ENCODE peak calls at places on chromosome 21, in ten cellular contexts. Z, B, U, V, L, K, J, A, Q and F are unnamed samples.

GRCh38 chr21:16454371-16454770 is 724.6 kb downstream of the USP25 start:
- DNase-seq in Q (no peak), J (no peak), L (no peak), A (no peak), B (no peak), K (no peak), U (no peak), Z (no peak), V (no peak), F (no peak)

GRCh38 chr21:27301216-27301615 is 334.3 kb upstream of the ADAMTS5 start:
- DNase-seq in L (no peak), Q (no peak), Z (no peak), J (no peak), B (no peak), U (no peak), A (no peak), V (no peak), K (no peak), F (no peak)

GRCh38 chr21:28633803-28634572 is 358.7 kb downstream of the LTN1 start:
- DNase-seq in K (no peak), A (no peak), B (no peak), V (no peak), J (no peak), Q (no peak), L (no peak), Z (no peak), U (no peak), F (no peak)

GRCh38 chr21:28538987-28539622 is 453.6 kb downstream of the LTN1 start:
- DNase-seq in U (no peak), J (no peak), B (no peak), Z (no peak), A (no peak), V (no peak), Q (no peak), L (no peak), K (no peak), F (no peak)

GRCh38 chr21:22890656-22891055 is 1892.4 kb downstream of the NCAM2 start:
- DNase-seq in Q (no peak), B (no peak), Z (no peak), L (no peak), U (no peak), K (no peak), A (no peak), V (no peak), J (no peak), F (no peak)

GRCh38 chr21:36321325-36322082 is 1.5 kb downstream of the MORC3 start:
- DNase-seq in U (peak), K (no peak), Q (peak), V (no peak), J (peak), L (no peak), Z (no peak), A (no peak), B (no peak), F (peak)

GRCh38 chr21:32580949-32581348 is 4.4 kb downstream of the TCP10L start:
- DNase-seq in J (no peak), Z (no peak), V (no peak), K (no peak), L (no peak), U (no peak), B (no peak), A (no peak), Q (no peak), F (no peak)

GRCh38 chr21:32587651-32588050 is 2.3 kb upstream of the TCP10L start:
- DNase-seq in Q (no peak), Z (no peak), K (no peak), V (no peak), B (no peak), U (no peak), L (no peak), A (no peak), J (no peak), F (no peak)

DNA sequence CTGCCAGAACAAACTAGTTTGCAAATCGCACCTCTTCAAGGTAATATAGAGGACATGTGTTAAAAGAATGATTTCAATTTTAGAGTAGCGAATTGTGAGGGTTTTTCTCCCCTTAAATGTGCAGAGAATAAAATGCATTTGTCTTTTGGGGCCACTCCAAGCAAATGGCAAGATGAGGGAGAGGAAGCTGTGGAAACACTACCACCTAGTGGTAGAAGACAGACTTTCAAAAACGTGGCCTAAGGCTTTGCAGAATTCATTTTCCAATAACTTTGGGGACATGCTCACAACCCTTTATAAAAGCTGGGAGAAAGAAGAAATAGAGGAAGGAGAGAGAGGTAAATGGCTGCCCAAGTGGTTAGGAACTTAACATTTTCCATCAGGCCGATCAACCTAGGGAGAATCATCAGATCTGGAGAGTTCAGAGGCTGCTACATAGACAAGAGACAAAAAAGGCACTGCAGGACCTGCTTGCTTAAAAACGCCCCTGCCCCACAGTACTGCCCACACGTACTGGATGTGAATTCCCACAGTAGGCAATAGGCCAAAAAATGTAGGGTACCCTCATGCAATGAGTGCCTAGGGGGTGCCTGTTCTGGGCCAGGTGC is 15.7 kb upstream of the RCAN1 start:
- DNase-seq in U (no peak), L (no peak), K (peak), V (peak), A (no peak), Q (no peak), Z (peak), J (peak), B (peak), F (peak)
- TF ChIP-seq CTCF in U (peak), L (peak), K (peak), V (peak), A (peak), Q (peak), Z (peak), J (peak), B (peak), F (peak)

DNA sequence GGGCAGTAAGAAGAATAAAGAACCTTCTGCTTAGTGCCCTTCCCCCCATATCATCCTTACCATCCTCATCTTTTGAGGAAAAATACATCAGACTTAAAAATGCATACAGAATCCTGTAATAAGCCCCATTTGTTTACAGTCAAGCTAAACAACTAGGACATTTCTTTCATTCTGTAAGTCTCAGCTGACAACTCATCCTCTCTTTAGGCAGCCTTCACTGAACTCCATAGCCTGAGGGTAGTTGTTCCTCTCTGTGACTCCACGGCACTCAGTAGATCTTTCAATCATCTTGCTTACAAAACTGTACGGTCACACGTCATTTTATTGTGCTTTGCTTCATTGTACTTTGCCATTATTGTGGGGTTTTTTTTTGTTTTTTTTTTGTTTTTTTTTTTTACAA is 82.5 kb downstream of the NRIP1 start:
- DNase-seq in V (no peak), Q (no peak), J (no peak), K (no peak), A (no peak), Z (no peak), L (no peak), B (no peak), U (no peak), F (no peak)
- TF ChIP-seq CTCF in V (no peak), Q (no peak), J (no peak), K (no peak), A (no peak), Z (no peak), L (no peak), B (no peak), U (no peak), F (no peak)

GRCh38 chr21:42234026-42234425 is 15.1 kb downstream of the ABCG1 start:
- DNase-seq in J (no peak), Q (no peak), L (no peak), B (no peak), U (no peak), K (no peak), V (no peak), A (no peak), Z (no peak), F (no peak)

GRCh38 chr21:42231761-42232160 is 12.8 kb downstream of the ABCG1 start:
- DNase-seq in Z (no peak), K (no peak), Q (no peak), V (no peak), L (no peak), U (no peak), B (no peak), J (no peak), A (peak), F (no peak)

GRCh38 chr21:42234464-42235241 is 15.7 kb downstream of the ABCG1 start:
- DNase-seq in Z (peak), V (no peak), J (peak), L (no peak), U (peak), B (peak), A (peak), K (no peak), Q (peak), F (peak)

GRCh38 chr21:42232176-42232825 is 13.4 kb downstream of the ABCG1 start:
- DNase-seq in B (no peak), A (no peak), K (no peak), J (no peak), U (no peak), Z (no peak), Q (no peak), V (no peak), L (no peak), F (no peak)

DNA sequence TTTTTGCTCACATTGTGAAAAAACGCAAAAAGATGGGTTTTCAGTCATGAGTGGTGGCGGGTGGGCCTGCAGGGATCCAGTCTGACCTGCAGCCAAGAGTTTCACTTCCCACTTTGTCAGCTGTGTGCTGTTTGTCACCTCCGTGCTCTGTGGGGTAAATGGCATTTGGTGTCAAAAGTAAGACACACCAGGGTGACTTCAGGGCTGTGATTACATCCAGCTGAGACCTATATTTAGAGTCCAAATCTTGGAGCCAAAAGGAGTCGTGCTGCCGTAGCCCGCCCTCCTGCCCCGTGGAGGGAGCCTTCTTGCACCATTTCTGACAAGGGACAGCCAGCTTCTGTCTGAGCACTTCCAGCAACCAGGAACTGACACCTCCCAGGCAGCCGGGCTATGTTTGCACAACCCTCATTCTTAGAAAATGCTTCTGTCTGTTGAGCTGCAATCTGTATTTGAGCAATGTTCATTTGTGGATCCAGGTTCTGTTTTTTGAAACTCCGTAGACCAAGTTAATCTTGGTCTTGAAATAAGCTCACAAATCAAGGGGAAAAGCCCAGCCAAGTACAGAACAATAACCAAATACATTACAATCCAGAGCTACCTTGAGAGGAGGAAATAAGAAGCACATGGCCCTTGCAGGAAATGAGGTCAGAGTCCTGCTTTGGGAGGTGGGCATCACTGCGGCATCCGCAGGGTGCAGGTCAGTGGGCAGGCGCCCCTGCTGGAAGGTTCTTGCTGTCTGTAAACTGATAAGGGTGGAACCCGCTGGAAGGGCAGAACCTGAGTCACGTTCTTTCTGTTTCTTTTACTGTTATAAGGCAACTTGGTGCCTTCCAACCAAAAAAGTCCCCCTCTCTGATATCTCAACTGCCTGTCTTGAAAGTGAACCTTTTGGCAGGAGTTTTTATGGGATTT is 14.4 kb downstream of the ABCG1 start:
- DNase-seq in Z (no peak), A (no peak), V (no peak), J (no peak), U (peak), B (no peak), L (no peak), K (peak), Q (peak), F (peak)
- TF ChIP-seq CTCF in Z (no peak), A (no peak), V (peak), J (no peak), U (peak), B (no peak), L (peak), K (peak), Q (no peak), F (no peak)

GRCh38 chr21:25361097-25361496 is 246.2 kb downstream of the MRPL39 start:
- DNase-seq in U (no peak), Q (no peak), J (no peak), L (no peak), Z (no peak), K (no peak), B (no peak), V (no peak), A (no peak), F (no peak)
- TF ChIP-seq CTCF in U (no peak), Q (no peak), J (no peak), L (no peak), Z (no peak), K (no peak), B (no peak), V (no peak), A (no peak), F (no peak)

DNA sequence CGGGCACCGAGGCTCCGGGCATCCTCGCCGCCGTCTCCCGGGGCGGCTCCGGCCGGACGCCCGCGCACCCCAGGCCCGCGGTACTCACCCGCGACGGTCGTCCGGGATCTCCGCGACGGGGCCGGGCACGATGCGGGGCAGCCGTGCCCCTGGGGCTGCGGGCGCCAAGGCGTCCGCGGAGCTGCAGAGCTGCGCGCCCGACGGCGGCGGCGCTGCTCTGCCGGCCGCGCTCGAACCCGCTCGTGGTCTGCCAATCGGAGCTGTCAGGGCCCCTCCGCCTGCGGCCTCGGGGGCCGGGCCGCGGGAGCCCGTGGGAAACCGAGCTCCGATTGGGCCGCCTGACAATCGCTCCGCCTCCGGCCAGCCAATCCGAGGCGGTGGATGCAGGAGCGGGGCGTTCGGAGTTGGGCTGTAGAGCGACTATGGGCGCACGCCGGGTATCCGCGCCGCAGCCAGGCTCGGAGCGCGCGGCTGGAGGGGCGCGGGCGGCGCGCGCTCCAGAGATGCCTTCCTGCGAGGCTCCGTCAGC is 100.6 kb upstream of the SOD1 start:
- DNase-seq in J (peak), V (peak), Q (peak), Z (peak), K (peak), A (peak), L (peak), B (peak), U (peak), F (peak)
- TF ChIP-seq CTCF in J (no peak), V (no peak), Q (no peak), Z (no peak), K (peak), A (peak), L (no peak), B (no peak), U (peak), F (peak)

GRCh38 chr21:44876849-44877575 is 3.5 kb upstream of the PTTG1IP start:
- DNase-seq in Q (no peak), J (no peak), A (peak), Z (no peak), K (no peak), V (no peak), U (no peak), L (no peak), B (no peak), F (no peak)

GRCh38 chr21:44873356-44874239 is at the start of gene PTTG1IP:
- DNase-seq in U (peak), K (peak), A (peak), Q (peak), V (peak), J (peak), Z (peak), B (peak), L (peak), F (peak)

GRCh38 chr21:44874240-44874496 is 678 bp upstream of the PTTG1IP start:
- DNase-seq in B (no peak), K (no peak), L (no peak), Q (no peak), V (no peak), Z (no peak), U (no peak), J (no peak), A (no peak), F (no peak)

GRCh38 chr21:44874497-44875331 is 1.2 kb upstream of the PTTG1IP start:
- DNase-seq in U (no peak), Z (no peak), K (no peak), B (no peak), Q (peak), A (no peak), J (peak), V (no peak), L (peak), F (peak)

GRCh38 chr21:44875341-44875740 is 1.9 kb upstream of the PTTG1IP start:
- DNase-seq in U (no peak), V (no peak), K (no peak), Q (no peak), A (no peak), J (no peak), L (no peak), Z (no peak), B (no peak), F (no peak)
- TF ChIP-seq CTCF in U (no peak), V (no peak), K (peak), Q (no peak), A (peak), J (no peak), L (no peak), Z (no peak), B (no peak), F (no peak)